ENCODE peak calls at places on chromosomes 4 and X, in six cellular contexts. O is endodermal cell; Y is ovary; G is activated CD8-positive, alpha-beta T cell treated with anti-CD3 and anti-CD28 coated beads, Interleukin-2, amount 10 ng/mL, durations not matched to agents 7 days and 5 days; F is pancreas; D is activated CD4-positive, alpha-beta T cell treated with anti-CD3 and anti-CD28 coated beads, Interleukin-2, amount 50 U/mL, for 1 hour. S is an unnamed sample.

GRCh38 chr4:164572877-164573279 is 181.1 kb upstream of the SMIM31 start:
- DNase-seq in O (no peak), Y (no peak), G (no peak), F (no peak), D (no peak), S (no peak)

GRCh38 chr4:100900134-100900533 is 382.3 kb upstream of the EMCN start:
- DNase-seq in O (no peak), Y (no peak), G (no peak), F (no peak), D (no peak), S (no peak)

GRCh38 chrX:68978211-68978780 is 149.5 kb downstream of the EFNB1 start:
- DNase-seq in O (peak), Y (no peak), G (no peak), F (peak), D (no peak), S (peak)

GRCh38 chr4:36399762-36400353 is 118.4 kb downstream of the DTHD1 start:
- DNase-seq in O (peak), Y (no peak), G (peak), F (no peak), D (peak), S (no peak)

GRCh38 chrX:43861750-43862149 is 20.5 kb downstream of the MAOB start:
- DNase-seq in O (no peak), Y (peak), G (no peak), F (no peak), D (no peak), S (no peak)

GRCh38 chr4:153295131-153295755 is 49.2 kb upstream of the MND1 start:
- DNase-seq in O (no peak), Y (no peak), G (no peak), F (peak), D (no peak), S (no peak)

GRCh38 chrX:132561483-132561882 is 72.6 kb upstream of the MBNL3 start:
- DNase-seq in O (no peak), Y (no peak), G (no peak), F (no peak), D (no peak), S (no peak)

GRCh38 chr4:7382634-7383014 is 52.1 kb downstream of the PSAPL1 start:
- DNase-seq in O (peak), Y (no peak), G (no peak), F (no peak), D (no peak), S (peak)

GRCh38 chrX:153885968-153886903 is at the start of gene L1CAM:
- DNase-seq in O (peak), Y (no peak), G (no peak), F (no peak), D (peak), S (no peak)

GRCh38 chr4:139728840-139729239 is 63.2 kb downstream of the MGST2 start:
- DNase-seq in O (no peak), Y (no peak), G (no peak), F (peak), D (no peak), S (no peak)

GRCh38 chrX:34813618-34814017 is 129.0 kb upstream of the FAM47B start:
- DNase-seq in O (no peak), Y (no peak), G (no peak), F (no peak), D (no peak), S (no peak)

GRCh38 chrX:112662559-112663427 is 16.9 kb downstream of the LHFPL1 start:
- DNase-seq in O (no peak), Y (no peak), G (no peak), F (no peak), D (no peak), S (no peak)

GRCh38 chr4:47837582-47838294 is at the start of gene CORIN:
- DNase-seq in O (peak), Y (no peak), G (peak), F (no peak), D (no peak), S (no peak)

GRCh38 chr4:156971623-156972369 is at the start of gene PDGFC:
- DNase-seq in O (peak), Y (peak), G (no peak), F (peak), D (no peak), S (peak)

GRCh38 chrX:19893722-19894121 is 6.3 kb upstream of the SH3KBP1 start:
- DNase-seq in O (no peak), Y (no peak), G (no peak), F (no peak), D (no peak), S (no peak)

GRCh38 chr4:125529071-125529470 is 214.3 kb downstream of the FAT4 start:
- DNase-seq in O (no peak), Y (no peak), G (no peak), F (no peak), D (no peak), S (no peak)

GRCh38 chr4:4869731-4870483 is 10.4 kb downstream of the MSX1 start:
- DNase-seq in O (peak), Y (no peak), G (no peak), F (no peak), D (no peak), S (no peak)

GRCh38 chrX:32530802-32531403 is 680.4 kb downstream of the DMD start:
- DNase-seq in O (peak), Y (peak), G (peak), F (no peak), D (no peak), S (no peak)

GRCh38 chr4:56227301-56227835 is 159.9 kb downstream of the AASDH start:
- DNase-seq in O (no peak), Y (no peak), G (no peak), F (no peak), D (no peak), S (no peak)

GRCh38 chr4:1726146-1726934 is 5.0 kb downstream of the TACC3 start:
- DNase-seq in O (peak), Y (peak), G (peak), F (peak), D (peak), S (peak)

GRCh38 chrX:129980540-129981206 is 1.8 kb upstream of the BCORL1 start:
- DNase-seq in O (peak), Y (peak), G (no peak), F (peak), D (no peak), S (peak)

GRCh38 chrX:134602410-134602809 is 55.9 kb downstream of the PLAC1 start:
- DNase-seq in O (no peak), Y (no peak), G (no peak), F (no peak), D (no peak), S (no peak)

GRCh38 chr4:152243890-152244595 is 291.8 kb downstream of the FBXW7 start:
- DNase-seq in O (no peak), Y (no peak), G (no peak), F (no peak), D (no peak), S (peak)

GRCh38 chr4:25815586-25815985 is 47.2 kb downstream of the SEL1L3 start:
- DNase-seq in O (no peak), Y (no peak), G (no peak), F (no peak), D (no peak), S (no peak)

GRCh38 chr4:3386486-3386885 is 55.3 kb upstream of the HGFAC start:
- DNase-seq in O (no peak), Y (no peak), G (no peak), F (no peak), D (no peak), S (no peak)

GRCh38 chr4:16598241-16599224 is 299.9 kb downstream of the LDB2 start:
- DNase-seq in O (no peak), Y (no peak), G (no peak), F (no peak), D (no peak), S (no peak)

GRCh38 chr4:101345271-101345595 is 2.1 kb downstream of the PPP3CA start:
- DNase-seq in O (no peak), Y (no peak), G (peak), F (no peak), D (no peak), S (no peak)

GRCh38 chr4:31362756-31363155 is 642.6 kb downstream of the PCDH7 start:
- DNase-seq in O (no peak), Y (no peak), G (no peak), F (no peak), D (no peak), S (no peak)

GRCh38 chr4:24550773-24551172 is 33.6 kb downstream of the DHX15 start:
- DNase-seq in O (no peak), Y (no peak), G (no peak), F (no peak), D (no peak), S (no peak)

GRCh38 chr4:36285784-36286480 is 4.5 kb downstream of the DTHD1 start:
- DNase-seq in O (no peak), Y (no peak), G (peak), F (no peak), D (peak), S (no peak)

GRCh38 chr4:139419388-139419914 is 34.5 kb upstream of the RAB33B start:
- DNase-seq in O (no peak), Y (peak), G (peak), F (no peak), D (no peak), S (peak)

GRCh38 chr4:116358633-116359222 is 726.6 kb downstream of the TRAM1L1 start:
- DNase-seq in O (peak), Y (no peak), G (peak), F (peak), D (no peak), S (peak)

GRCh38 chr4:83114576-83114975 is at the start of gene PLAC8:
- DNase-seq in O (no peak), Y (no peak), G (peak), F (no peak), D (peak), S (no peak)

GRCh38 chrX:22366866-22367265 is 94.2 kb downstream of the CBLL2 start:
- DNase-seq in O (no peak), Y (no peak), G (no peak), F (no peak), D (no peak), S (no peak)

GRCh38 chrX:110755061-110755460 is 40.6 kb downstream of the CHRDL1 start:
- DNase-seq in O (no peak), Y (no peak), G (no peak), F (no peak), D (no peak), S (no peak)

GRCh38 chrX:16484338-16484737 is 165.6 kb upstream of the S100G start:
- DNase-seq in O (no peak), Y (no peak), G (peak), F (no peak), D (no peak), S (peak)

GRCh38 chr4:105714071-105714521 is 5.5 kb downstream of the GSTCD start:
- DNase-seq in O (no peak), Y (no peak), G (no peak), F (no peak), D (no peak), S (no peak)

S was measured in aorta.